ENCODE peak calls at places on chromosomes 2 and 18, in ten cellular contexts. One of them, this sample, is unnamed.

GRCh38 chr2:177984739-177985138 is 87.8 kb downstream of the PDE11A start:
- DNase-seq in heart right ventricle: no peak
- DNase-seq in neural progenitor cell: no peak
- DNase-seq in stomach: no peak
- DNase-seq in breast epithelium: no peak
- DNase-seq in aorta: no peak
- DNase-seq in CD4-positive, alpha-beta T cell: no peak
- DNase-seq in psoas muscle: no peak
- DNase-seq in CD8-positive, alpha-beta T cell: no peak
- DNase-seq in A549: no peak
- DNase-seq in this sample: no peak

GRCh38 chr2:96870631-96871255 is 863 bp upstream of the SEMA4C start:
- DNase-seq in heart right ventricle: no peak
- DNase-seq in A549: no peak
- DNase-seq in stomach: peak; percentile 64
- DNase-seq in breast epithelium: peak; percentile 59
- DNase-seq in CD4-positive, alpha-beta T cell: peak; percentile 64
- DNase-seq in psoas muscle: no peak
- DNase-seq in aorta: peak; percentile 80
- DNase-seq in neural progenitor cell: no peak
- DNase-seq in CD8-positive, alpha-beta T cell: peak; percentile 69
- DNase-seq in this sample: peak; percentile 54

GRCh38 chr2:185919155-185919554 is 180.6 kb downstream of the FSIP2 start:
- DNase-seq in psoas muscle: no peak
- DNase-seq in aorta: no peak
- DNase-seq in neural progenitor cell: no peak
- DNase-seq in CD8-positive, alpha-beta T cell: no peak
- DNase-seq in stomach: no peak
- DNase-seq in A549: no peak
- DNase-seq in CD4-positive, alpha-beta T cell: no peak
- DNase-seq in heart right ventricle: no peak
- DNase-seq in breast epithelium: no peak
- DNase-seq in this sample: no peak

GRCh38 chr2:138267161-138267901 is 234.2 kb upstream of the SPOPL start:
- DNase-seq in psoas muscle: no peak
- DNase-seq in CD4-positive, alpha-beta T cell: no peak
- DNase-seq in neural progenitor cell: no peak
- DNase-seq in heart right ventricle: no peak
- DNase-seq in A549: no peak
- DNase-seq in CD8-positive, alpha-beta T cell: no peak
- DNase-seq in stomach: no peak
- DNase-seq in aorta: no peak
- DNase-seq in breast epithelium: no peak
- DNase-seq in this sample: no peak

GRCh38 chr2:64627860-64628841 is 25.6 kb downstream of the SERTAD2 start:
- DNase-seq in aorta: no peak
- DNase-seq in stomach: peak; percentile 20
- DNase-seq in CD8-positive, alpha-beta T cell: no peak
- DNase-seq in breast epithelium: no peak
- DNase-seq in psoas muscle: no peak
- DNase-seq in A549: no peak
- DNase-seq in heart right ventricle: no peak
- DNase-seq in CD4-positive, alpha-beta T cell: no peak
- DNase-seq in neural progenitor cell: no peak
- DNase-seq in this sample: no peak

GRCh38 chr18:7358989-7359726 is 128.3 kb downstream of the LRRC30 start:
- DNase-seq in psoas muscle: no peak
- DNase-seq in aorta: no peak
- DNase-seq in breast epithelium: no peak
- DNase-seq in stomach: no peak
- DNase-seq in neural progenitor cell: no peak
- DNase-seq in A549: no peak
- DNase-seq in heart right ventricle: peak; percentile 70
- DNase-seq in CD4-positive, alpha-beta T cell: no peak
- DNase-seq in CD8-positive, alpha-beta T cell: no peak
- DNase-seq in this sample: no peak

GRCh38 chr2:192535956-192536685 is 341.4 kb upstream of the TMEFF2 start:
- DNase-seq in CD8-positive, alpha-beta T cell: no peak
- DNase-seq in stomach: no peak
- DNase-seq in neural progenitor cell: no peak
- DNase-seq in psoas muscle: no peak
- DNase-seq in heart right ventricle: no peak
- DNase-seq in A549: no peak
- DNase-seq in aorta: no peak
- DNase-seq in breast epithelium: no peak
- DNase-seq in CD4-positive, alpha-beta T cell: no peak
- DNase-seq in this sample: no peak

GRCh38 chr2:61536723-61537581 is 1.2 kb downstream of the XPO1 start:
- DNase-seq in psoas muscle: peak; percentile 84
- DNase-seq in CD8-positive, alpha-beta T cell: peak; percentile 87
- DNase-seq in neural progenitor cell: peak; percentile 95
- DNase-seq in aorta: peak; percentile 85
- DNase-seq in breast epithelium: peak; percentile 81
- DNase-seq in stomach: peak; percentile 84
- DNase-seq in heart right ventricle: peak; percentile 76
- DNase-seq in A549: peak; percentile 64
- DNase-seq in CD4-positive, alpha-beta T cell: peak; percentile 85
- DNase-seq in this sample: peak; percentile 70

GRCh38 chr2:171289938-171290480 is 129.3 kb upstream of the TLK1 start:
- DNase-seq in aorta: no peak
- DNase-seq in CD8-positive, alpha-beta T cell: no peak
- DNase-seq in psoas muscle: no peak
- DNase-seq in heart right ventricle: no peak
- DNase-seq in stomach: no peak
- DNase-seq in A549: no peak
- DNase-seq in breast epithelium: no peak
- DNase-seq in CD4-positive, alpha-beta T cell: no peak
- DNase-seq in neural progenitor cell: no peak
- DNase-seq in this sample: no peak

GRCh38 chr2:211899871-211900482 is 638.6 kb downstream of the ERBB4 start:
- DNase-seq in stomach: no peak
- DNase-seq in aorta: no peak
- DNase-seq in psoas muscle: no peak
- DNase-seq in heart right ventricle: no peak
- DNase-seq in neural progenitor cell: no peak
- DNase-seq in CD4-positive, alpha-beta T cell: no peak
- DNase-seq in CD8-positive, alpha-beta T cell: no peak
- DNase-seq in A549: no peak
- DNase-seq in breast epithelium: no peak
- DNase-seq in this sample: no peak

GRCh38 chr2:52594036-52594435 is 1173.6 kb upstream of the CHAC2 start:
- DNase-seq in aorta: no peak
- DNase-seq in breast epithelium: no peak
- DNase-seq in CD8-positive, alpha-beta T cell: no peak
- DNase-seq in A549: no peak
- DNase-seq in psoas muscle: no peak
- DNase-seq in neural progenitor cell: peak; percentile 13
- DNase-seq in CD4-positive, alpha-beta T cell: no peak
- DNase-seq in stomach: no peak
- DNase-seq in heart right ventricle: no peak
- DNase-seq in this sample: no peak
- H3K9me3 ChIP-seq in aorta: no peaks in the 10 kb centered on the region
- H3K9me3 ChIP-seq in breast epithelium: no peaks in the 10 kb centered on the region
- H3K9me3 ChIP-seq in CD8-positive, alpha-beta T cell: no peaks in the 10 kb centered on the region
- H3K9me3 ChIP-seq in A549: no peaks in the 10 kb centered on the region
- H3K9me3 ChIP-seq in psoas muscle: no peaks in the 10 kb centered on the region
- H3K9me3 ChIP-seq in neural progenitor cell: no peaks in the 10 kb centered on the region
- H3K9me3 ChIP-seq in CD4-positive, alpha-beta T cell: no peaks in the 10 kb centered on the region
- H3K9me3 ChIP-seq in stomach: peaks cover 3% of the 10 kb centered on the region
- H3K9me3 ChIP-seq in heart right ventricle: peaks cover 23% of the 10 kb centered on the region
- H3K9me3 ChIP-seq in this sample: no peaks in the 10 kb centered on the region

DNA sequence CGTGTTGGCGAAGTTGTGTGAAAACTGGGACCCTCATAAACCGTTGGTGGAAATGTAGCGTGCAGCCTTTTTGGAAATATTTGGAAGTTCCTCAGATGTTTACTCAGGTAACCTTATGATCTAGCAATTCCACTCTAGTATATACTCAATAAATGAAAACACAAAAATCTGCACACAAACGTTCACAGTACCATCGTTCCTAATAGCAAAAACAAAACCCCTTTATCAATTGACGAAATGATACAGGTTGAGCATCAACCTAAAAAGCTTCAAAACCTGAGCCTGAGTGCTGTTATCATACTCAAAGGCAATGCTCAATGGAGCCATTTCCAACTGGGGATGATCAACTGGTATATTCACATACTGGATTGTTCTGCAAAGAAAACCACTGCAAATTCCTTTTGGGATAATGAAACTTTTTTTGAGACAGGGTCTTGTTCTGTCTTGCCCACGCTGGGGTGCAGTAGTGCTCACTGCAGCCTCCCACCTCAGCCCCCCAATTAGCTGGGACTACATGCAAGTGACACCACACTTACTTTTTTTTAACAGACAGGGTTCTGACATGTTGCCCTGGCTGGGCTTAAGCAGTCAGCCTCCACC is 777 bp upstream of the C18orf32 start:
- DNase-seq in heart right ventricle: no peak
- DNase-seq in A549: no peak
- DNase-seq in breast epithelium: no peak
- DNase-seq in CD4-positive, alpha-beta T cell: no peak
- DNase-seq in psoas muscle: no peak
- DNase-seq in stomach: no peak
- DNase-seq in neural progenitor cell: peak; percentile 4
- DNase-seq in aorta: no peak
- DNase-seq in CD8-positive, alpha-beta T cell: no peak
- DNase-seq in this sample: no peak
- H3K9me3 ChIP-seq in heart right ventricle: no peaks in the 10 kb centered on the region
- H3K9me3 ChIP-seq in A549: no peaks in the 10 kb centered on the region
- H3K9me3 ChIP-seq in breast epithelium: no peaks in the 10 kb centered on the region
- H3K9me3 ChIP-seq in CD4-positive, alpha-beta T cell: no peaks in the 10 kb centered on the region
- H3K9me3 ChIP-seq in psoas muscle: no peaks in the 10 kb centered on the region
- H3K9me3 ChIP-seq in stomach: no peaks in the 10 kb centered on the region
- H3K9me3 ChIP-seq in neural progenitor cell: no peaks in the 10 kb centered on the region
- H3K9me3 ChIP-seq in aorta: no peaks in the 10 kb centered on the region
- H3K9me3 ChIP-seq in CD8-positive, alpha-beta T cell: no peaks in the 10 kb centered on the region
- H3K9me3 ChIP-seq in this sample: no peaks in the 10 kb centered on the region

DNA sequence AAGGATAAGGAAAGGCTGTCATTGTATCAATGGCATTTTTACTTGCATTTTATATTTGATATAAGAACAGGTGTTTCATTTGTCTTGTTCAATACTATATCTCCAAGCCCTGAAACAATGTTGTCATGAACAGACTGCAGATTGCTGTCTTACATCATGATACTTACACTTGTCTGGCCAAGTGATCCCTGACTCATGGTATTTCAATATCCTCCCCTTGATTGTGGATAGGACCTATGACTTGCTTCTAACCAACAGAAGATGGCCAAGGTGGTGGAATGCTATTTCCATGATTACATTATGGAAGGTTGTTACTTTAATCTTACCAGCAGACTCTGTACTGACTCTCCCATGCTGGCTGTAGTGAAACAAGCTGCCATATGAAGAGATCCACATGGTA is 471.1 kb downstream of the CCDC85A start:
- DNase-seq in CD4-positive, alpha-beta T cell: no peak
- DNase-seq in breast epithelium: no peak
- DNase-seq in heart right ventricle: no peak
- DNase-seq in stomach: no peak
- DNase-seq in A549: no peak
- DNase-seq in CD8-positive, alpha-beta T cell: no peak
- DNase-seq in psoas muscle: no peak
- DNase-seq in neural progenitor cell: no peak
- DNase-seq in aorta: no peak
- DNase-seq in this sample: no peak
- H3K9me3 ChIP-seq in CD4-positive, alpha-beta T cell: no peaks in the 10 kb centered on the region
- H3K9me3 ChIP-seq in breast epithelium: no peaks in the 10 kb centered on the region
- H3K9me3 ChIP-seq in heart right ventricle: peaks cover 8% of the 10 kb centered on the region
- H3K9me3 ChIP-seq in stomach: no peaks in the 10 kb centered on the region
- H3K9me3 ChIP-seq in A549: no peaks in the 10 kb centered on the region
- H3K9me3 ChIP-seq in CD8-positive, alpha-beta T cell: no peaks in the 10 kb centered on the region
- H3K9me3 ChIP-seq in psoas muscle: no peaks in the 10 kb centered on the region
- H3K9me3 ChIP-seq in neural progenitor cell: no peaks in the 10 kb centered on the region
- H3K9me3 ChIP-seq in aorta: no peaks in the 10 kb centered on the region
- H3K9me3 ChIP-seq in this sample: no peaks in the 10 kb centered on the region

DNA sequence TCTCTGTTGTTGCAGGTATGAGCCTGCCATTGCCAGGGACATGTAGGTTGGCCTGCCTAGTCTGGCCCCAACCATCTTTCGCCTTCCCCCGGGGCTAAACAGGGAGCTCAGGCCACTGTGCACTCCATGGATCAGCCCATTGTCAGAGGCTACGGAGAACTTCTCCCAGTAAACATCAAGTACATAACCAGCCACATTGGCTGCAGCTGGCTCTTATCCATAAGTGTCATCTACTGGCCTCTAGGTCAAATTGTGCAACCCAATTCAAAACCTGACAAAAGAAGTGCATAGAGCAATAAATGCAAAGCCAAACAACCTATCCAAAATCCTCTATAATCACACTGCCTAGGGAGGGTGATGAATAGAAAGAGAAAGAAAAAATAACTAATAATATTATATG is 418.1 kb upstream of the DCC start:
- DNase-seq in stomach: no peak
- DNase-seq in CD4-positive, alpha-beta T cell: no peak
- DNase-seq in A549: no peak
- DNase-seq in psoas muscle: no peak
- DNase-seq in breast epithelium: no peak
- DNase-seq in heart right ventricle: no peak
- DNase-seq in aorta: no peak
- DNase-seq in CD8-positive, alpha-beta T cell: no peak
- DNase-seq in neural progenitor cell: no peak
- DNase-seq in this sample: no peak
- H3K9me3 ChIP-seq in stomach: peaks cover 8% of the 10 kb centered on the region
- H3K9me3 ChIP-seq in CD4-positive, alpha-beta T cell: no peaks in the 10 kb centered on the region
- H3K9me3 ChIP-seq in A549: no peaks in the 10 kb centered on the region
- H3K9me3 ChIP-seq in psoas muscle: no peaks in the 10 kb centered on the region
- H3K9me3 ChIP-seq in breast epithelium: no peaks in the 10 kb centered on the region
- H3K9me3 ChIP-seq in heart right ventricle: peaks cover 22% of the 10 kb centered on the region
- H3K9me3 ChIP-seq in aorta: peaks cover 2% of the 10 kb centered on the region
- H3K9me3 ChIP-seq in CD8-positive, alpha-beta T cell: no peaks in the 10 kb centered on the region
- H3K9me3 ChIP-seq in neural progenitor cell: no peaks in the 10 kb centered on the region
- H3K9me3 ChIP-seq in this sample: no peaks in the 10 kb centered on the region

GRCh38 chr2:115129502-115129901 is 687.1 kb downstream of the DPP10 start:
- DNase-seq in neural progenitor cell: no peak
- DNase-seq in breast epithelium: no peak
- DNase-seq in aorta: no peak
- DNase-seq in A549: no peak
- DNase-seq in CD8-positive, alpha-beta T cell: no peak
- DNase-seq in heart right ventricle: no peak
- DNase-seq in CD4-positive, alpha-beta T cell: no peak
- DNase-seq in stomach: no peak
- DNase-seq in psoas muscle: no peak
- DNase-seq in this sample: no peak

GRCh38 chr2:115119086-115119485 is 676.6 kb downstream of the DPP10 start:
- DNase-seq in heart right ventricle: no peak
- DNase-seq in stomach: no peak
- DNase-seq in breast epithelium: no peak
- DNase-seq in CD4-positive, alpha-beta T cell: no peak
- DNase-seq in neural progenitor cell: no peak
- DNase-seq in CD8-positive, alpha-beta T cell: no peak
- DNase-seq in aorta: no peak
- DNase-seq in A549: no peak
- DNase-seq in psoas muscle: no peak
- DNase-seq in this sample: no peak

GRCh38 chr2:115122701-115123100 is 680.3 kb downstream of the DPP10 start:
- DNase-seq in CD8-positive, alpha-beta T cell: no peak
- DNase-seq in CD4-positive, alpha-beta T cell: no peak
- DNase-seq in stomach: no peak
- DNase-seq in heart right ventricle: no peak
- DNase-seq in psoas muscle: no peak
- DNase-seq in aorta: no peak
- DNase-seq in neural progenitor cell: no peak
- DNase-seq in breast epithelium: no peak
- DNase-seq in A549: no peak
- DNase-seq in this sample: no peak

GRCh38 chr2:115124817-115125216 is 682.4 kb downstream of the DPP10 start:
- DNase-seq in neural progenitor cell: no peak
- DNase-seq in breast epithelium: no peak
- DNase-seq in stomach: no peak
- DNase-seq in heart right ventricle: no peak
- DNase-seq in psoas muscle: no peak
- DNase-seq in A549: no peak
- DNase-seq in CD4-positive, alpha-beta T cell: no peak
- DNase-seq in aorta: no peak
- DNase-seq in CD8-positive, alpha-beta T cell: no peak
- DNase-seq in this sample: no peak
- H3K9me3 ChIP-seq in neural progenitor cell: no peaks in the 10 kb centered on the region
- H3K9me3 ChIP-seq in breast epithelium: no peaks in the 10 kb centered on the region
- H3K9me3 ChIP-seq in stomach: no peaks in the 10 kb centered on the region
- H3K9me3 ChIP-seq in heart right ventricle: peaks cover 5% of the 10 kb centered on the region
- H3K9me3 ChIP-seq in psoas muscle: no peaks in the 10 kb centered on the region
- H3K9me3 ChIP-seq in A549: no peaks in the 10 kb centered on the region
- H3K9me3 ChIP-seq in CD4-positive, alpha-beta T cell: no peaks in the 10 kb centered on the region
- H3K9me3 ChIP-seq in aorta: no peaks in the 10 kb centered on the region
- H3K9me3 ChIP-seq in CD8-positive, alpha-beta T cell: no peaks in the 10 kb centered on the region
- H3K9me3 ChIP-seq in this sample: no peaks in the 10 kb centered on the region